ENCODE peak calls at places on chromosomes 5 and 9, in six cellular contexts. Z, U, M, X, P and O are unnamed samples.

GRCh38 chr5:139925650-139926640 is 117.2 kb downstream of the NRG2 start:
- DNase-seq in U (no peak), P (no peak), X (no peak), Z (no peak), M (no peak), O (no peak)

GRCh38 chr5:82018462-82018861 is 46.6 kb downstream of the ATG10 start:
- DNase-seq in U (no peak), X (no peak), M (no peak), Z (no peak), P (no peak), O (no peak)

GRCh38 chr5:170755679-170756456 is 27.7 kb upstream of the GABRP start:
- DNase-seq in Z (no peak), X (no peak), U (no peak), P (no peak), M (no peak), O (no peak)

GRCh38 chr9:33233659-33234335 is 6.2 kb upstream of the SPINK4 start:
- DNase-seq in X (no peak), Z (no peak), M (no peak), U (no peak), P (no peak), O (no peak)

GRCh38 chr9:20376780-20377179 is 245.5 kb downstream of the MLLT3 start:
- DNase-seq in X (no peak), Z (no peak), P (no peak), M (no peak), U (no peak), O (no peak)

GRCh38 chr5:56516441-56516840 is 283.3 kb upstream of the ANKRD55 start:
- DNase-seq in M (no peak), Z (no peak), P (no peak), X (no peak), U (no peak), O (no peak)

GRCh38 chr9:28289732-28290131 is 716.5 kb upstream of the C9orf72 start:
- DNase-seq in U (no peak), P (no peak), X (no peak), Z (no peak), M (no peak), O (no peak)

GRCh38 chr5:138370537-138370936 is 18.1 kb downstream of the KDM3B start:
- DNase-seq in U (no peak), Z (no peak), M (no peak), X (no peak), P (no peak), O (no peak)

GRCh38 chr5:10467281-10468198 is 25.9 kb downstream of the ROPN1L start:
- DNase-seq in P (no peak), M (no peak), U (no peak), Z (no peak), X (peak; percentile 59), O (no peak)

GRCh38 chr9:14301006-14301405 is 12.9 kb downstream of the NFIB start:
- DNase-seq in X (no peak), U (no peak), P (no peak), M (no peak), Z (no peak), O (no peak)

GRCh38 chr5:125410501-125411162 is 664.2 kb upstream of the ZNF608 start:
- DNase-seq in X (no peak), Z (no peak), P (no peak), M (no peak), U (no peak), O (no peak)

GRCh38 chr9:99582768-99583167 is 238.9 kb upstream of the NR4A3 start:
- DNase-seq in X (no peak), Z (no peak), U (no peak), M (no peak), P (no peak), O (no peak)

GRCh38 chr5:164449460-164449859 is 944.0 kb downstream of the MAT2B start:
- DNase-seq in X (no peak), P (no peak), Z (no peak), M (no peak), U (no peak), O (no peak)
- H3K4me1 ChIP-seq in X (no peaks in the 10 kb centered on the region), P (no peaks in the 10 kb centered on the region), Z (no peaks in the 10 kb centered on the region), M (no peaks in the 10 kb centered on the region), U (no peaks in the 10 kb centered on the region), O (no peaks in the 10 kb centered on the region)

DNA sequence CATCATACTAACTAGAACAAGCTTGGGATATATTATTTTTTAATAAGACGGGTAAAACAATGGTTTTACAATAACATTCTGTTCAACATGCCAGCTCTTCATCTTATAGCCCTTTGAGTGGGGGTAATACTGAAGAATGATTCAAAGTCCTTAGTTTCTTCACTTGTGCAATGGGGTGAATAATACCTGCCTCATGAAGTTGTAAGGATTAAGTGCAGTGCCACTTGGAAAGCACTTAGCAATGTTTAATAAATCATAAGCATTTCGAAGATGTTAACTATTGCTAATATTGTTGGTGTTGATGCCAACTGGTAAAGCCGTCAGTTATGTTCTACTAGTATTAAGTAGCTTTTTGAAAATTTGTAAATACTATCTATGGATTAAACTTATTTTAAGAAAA is 38.0 kb downstream of the TNPO1 start:
- DNase-seq in M (no peak), X (no peak), U (no peak), P (no peak), Z (no peak), O (no peak)
- H3K27ac ChIP-seq in M (no peak overlapping the region), X (no peak overlapping the region), U (no peak overlapping the region), P (no peak overlapping the region), Z (no peak overlapping the region), O (no peak overlapping the region)

GRCh38 chr9:129322022-129322621 is 144.1 kb upstream of the IER5L start:
- DNase-seq in U (peak; percentile 45), Z (no peak), P (no peak), X (peak; percentile 54), M (no peak), O (no peak)

GRCh38 chr9:129322641-129323375 is 144.7 kb upstream of the IER5L start:
- DNase-seq in U (peak; percentile 37), M (no peak), Z (no peak), X (peak; percentile 32), P (no peak), O (no peak)

GRCh38 chr9:129324808-129325491 is 146.9 kb upstream of the IER5L start:
- DNase-seq in X (no peak), Z (no peak), P (no peak), U (peak; percentile 30), M (no peak), O (no peak)

GRCh38 chr9:129323376-129323998 is 145.4 kb upstream of the IER5L start:
- DNase-seq in X (peak; percentile 20), P (no peak), U (peak; percentile 29), M (no peak), Z (no peak), O (no peak)

DNA sequence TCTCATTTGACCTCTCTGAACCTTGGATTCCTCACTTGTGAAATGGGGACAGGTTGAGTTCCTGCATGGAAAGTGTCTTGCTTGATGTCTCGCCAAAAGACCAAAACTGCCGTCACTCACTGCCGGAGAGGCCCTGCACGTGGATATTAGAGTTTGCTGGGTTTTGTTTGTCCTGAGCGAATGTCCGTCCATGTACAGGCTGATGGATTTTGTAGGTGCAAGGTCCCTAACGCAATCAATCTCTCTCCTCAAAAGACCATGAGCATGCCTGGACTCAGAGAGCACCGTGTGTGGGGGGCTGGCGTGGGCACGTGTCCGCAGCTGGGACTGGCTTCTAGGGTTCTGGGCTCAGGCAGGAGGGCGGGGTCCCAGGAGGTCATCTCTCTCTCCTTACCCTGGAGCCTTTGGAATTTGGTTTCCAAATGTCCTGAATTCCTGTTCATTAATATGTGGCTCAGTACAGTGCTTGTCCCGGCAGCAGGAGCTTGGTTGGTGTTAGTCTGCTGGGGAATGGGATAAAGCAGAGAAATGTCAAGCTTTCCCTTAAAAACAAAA is 146.0 kb upstream of the IER5L start:
- DNase-seq in M (no peak), X (peak; percentile 49), Z (no peak), U (peak; percentile 50), P (no peak), O (no peak)
- H3K4me1 ChIP-seq in M (peaks cover 12% of the 10 kb centered on the region), X (peaks cover 22% of the 10 kb centered on the region), Z (peaks cover 33% of the 10 kb centered on the region), U (peaks cover 16% of the 10 kb centered on the region), P (peaks cover 13% of the 10 kb centered on the region), O (peaks cover 19% of the 10 kb centered on the region)

GRCh38 chr5:114176356-114176755 is 185.5 kb upstream of the KCNN2 start:
- DNase-seq in U (no peak), P (no peak), Z (no peak), M (no peak), X (no peak), O (no peak)
- H3K27ac ChIP-seq in U (no peak overlapping the region), P (no peak overlapping the region), Z (no peak overlapping the region), M (no peak overlapping the region), X (no peak overlapping the region), O (no peak overlapping the region)

GRCh38 chr9:114366334-114367128 is 21.3 kb downstream of the AKNA start:
- DNase-seq in P (no peak), X (no peak), M (peak; percentile 68), U (no peak), Z (peak; percentile 63), O (peak; percentile 48)
- H3K4me1 ChIP-seq in P (peaks cover 12% of the 10 kb centered on the region), X (peaks cover 68% of the 10 kb centered on the region), M (peaks cover 89% of the 10 kb centered on the region), U (no peaks in the 10 kb centered on the region), Z (peaks cover 99% of the 10 kb centered on the region), O (peaks cover 93% of the 10 kb centered on the region)